ENCODE peak calls at places on chromosomes 1 and 21, in four cellular contexts. G is tibial nerve, V is uterus, S is transverse colon. O is an unnamed sample.

GRCh38 chr1:169507413-169507812 is 21.7 kb upstream of the SLC19A2 start:
- DNase-seq in V (no peak), S (no peak), G (no peak), O (no peak)

GRCh38 chr1:113133038-113133437 is 60.0 kb downstream of the LRIG2 start:
- DNase-seq in V (no peak), S (no peak), G (no peak), O (no peak)

GRCh38 chr1:75092141-75092540 is 42.0 kb upstream of the LHX8 start:
- DNase-seq in S (no peak), G (no peak), V (no peak), O (no peak)

GRCh38 chr1:31734582-31735107 is 29.5 kb downstream of the ADGRB2 start:
- DNase-seq in S (no peak), G (no peak), V (no peak), O (no peak)

GRCh38 chr1:176559474-176560390 is 96.8 kb downstream of the PAPPA2 start:
- DNase-seq in S (peak; percentile 21), G (peak; percentile 17), V (peak; percentile 46), O (no peak)

GRCh38 chr1:42938596-42939184 is 20.0 kb downstream of the SLC2A1 start:
- DNase-seq in V (no peak), S (no peak), G (no peak), O (peak; percentile 41)

GRCh38 chr1:45282346-45282745 is 44.3 kb upstream of the HPDL start:
- DNase-seq in V (no peak), S (no peak), G (no peak), O (no peak)

GRCh38 chr21:45102391-45102932 is 28.1 kb downstream of the ADARB1 start:
- DNase-seq in S (peak; percentile 35), V (no peak), G (no peak), O (no peak)

GRCh38 chr1:78275456-78275855 is 215.3 kb upstream of the PTGFR start:
- DNase-seq in G (no peak), V (no peak), S (no peak), O (no peak)

GRCh38 chr1:166189126-166189525 is 22.3 kb upstream of the FAM78B start:
- DNase-seq in S (no peak), V (no peak), G (no peak), O (no peak)

GRCh38 chr1:183443025-183443424 is 24.8 kb upstream of the NMNAT2 start:
- DNase-seq in V (no peak), G (no peak), S (no peak), O (no peak)

GRCh38 chr1:54937469-54937868 is 43.0 kb upstream of the TMEM61 start:
- DNase-seq in V (no peak), S (no peak), G (no peak), O (no peak)

GRCh38 chr1:219173758-219174671 is at the start of gene LYPLAL1:
- DNase-seq in G (peak; percentile 77), V (peak; percentile 92), S (peak; percentile 91), O (peak; percentile 83)

GRCh38 chr1:147723691-147724323 is 36.6 kb downstream of the GJA5 start:
- DNase-seq in S (peak; percentile 14), V (peak; percentile 41), G (no peak), O (no peak)

GRCh38 chr1:66557157-66557556 is 23.2 kb downstream of the SGIP1 start:
- DNase-seq in S (no peak), V (no peak), G (no peak), O (no peak)

GRCh38 chr1:23585321-23586022 is 26.2 kb upstream of the ID3 start:
- DNase-seq in G (no peak), V (peak; percentile 39), S (no peak), O (no peak)

GRCh38 chr1:201636581-201636980 is 97.7 kb downstream of the NAV1 start:
- DNase-seq in S (no peak), V (no peak), G (no peak), O (no peak)

GRCh38 chr21:38349111-38349746 is 92.4 kb downstream of the KCNJ15 start:
- DNase-seq in S (no peak), V (no peak), G (no peak), O (no peak)

GRCh38 chr21:45080639-45081414 is 6.4 kb downstream of the ADARB1 start:
- DNase-seq in G (no peak), S (no peak), V (peak; percentile 62), O (peak; percentile 53)

GRCh38 chr1:8663915-8664331 is 153.5 kb downstream of the RERE start:
- DNase-seq in G (no peak), S (peak; percentile 28), V (peak; percentile 28), O (peak; percentile 42)

GRCh38 chr1:5770981-5771765 is 221.1 kb downstream of the NPHP4 start:
- DNase-seq in G (no peak), V (no peak), S (no peak), O (no peak)

GRCh38 chr1:46613661-46614603 is 2.7 kb downstream of the MOB3C start:
- DNase-seq in G (peak; percentile 87), S (peak; percentile 81), V (peak; percentile 91), O (peak; percentile 50)

GRCh38 chr21:38661296-38662223 is 144.2 kb upstream of the ETS2 start:
- DNase-seq in V (peak; percentile 31), S (peak; percentile 27), G (no peak), O (no peak)

GRCh38 chr1:54124472-54124871 is 28.3 kb downstream of the CDCP2 start:
- DNase-seq in V (no peak), G (no peak), S (peak; percentile 56), O (peak; percentile 68)

GRCh38 chr1:18229620-18230019 is 122.0 kb downstream of the IGSF21 start:
- DNase-seq in V (no peak), G (no peak), S (no peak), O (no peak)

GRCh38 chr1:175034775-175035174 is 11.6 kb upstream of the MRPS14 start:
- DNase-seq in S (no peak), G (no peak), V (no peak), O (no peak)

GRCh38 chr1:204337583-204337982 is 22.1 kb downstream of the PLEKHA6 start:
- DNase-seq in G (no peak), S (peak; percentile 50), V (no peak), O (no peak)

GRCh38 chr1:248821101-248821500 is 4.6 kb downstream of the SH3BP5L start:
- DNase-seq in V (no peak), G (no peak), S (no peak), O (peak; percentile 18)

DNA sequence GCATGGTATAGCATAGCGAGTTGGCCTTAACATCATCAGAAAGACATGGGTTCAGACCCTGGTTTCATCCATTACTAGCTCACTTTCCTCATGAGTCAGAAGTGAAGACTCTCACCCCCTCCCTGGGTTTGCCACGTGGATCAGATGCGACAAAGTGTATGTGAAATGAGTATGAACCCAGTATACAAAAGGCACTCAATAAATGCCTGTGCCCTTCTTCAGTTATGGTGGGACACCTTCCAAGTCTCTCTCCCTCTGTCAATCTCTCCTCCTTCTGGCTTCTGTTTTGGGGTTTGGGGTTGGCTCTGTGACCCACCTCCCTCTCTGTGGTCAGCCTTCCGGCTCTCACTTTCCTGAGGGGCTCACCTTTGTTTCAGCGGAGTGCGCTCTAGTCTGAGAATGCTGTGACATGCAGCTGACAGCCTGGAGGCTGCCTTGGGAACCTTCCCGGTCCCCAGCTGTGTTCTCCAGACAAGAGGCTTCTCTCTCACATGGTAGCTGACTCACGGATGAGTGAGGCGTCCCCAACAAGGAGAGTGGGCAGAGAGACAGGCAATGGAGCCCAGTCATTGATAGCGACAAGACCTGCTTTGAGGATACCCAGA is 155.0 kb upstream of the EDN2 start:
- DNase-seq in S (no peak), G (no peak), V (no peak), O (no peak)
- TF ChIP-seq POLR2A in S (no peak), G (no peak), V (no peak), O (no peak)

DNA sequence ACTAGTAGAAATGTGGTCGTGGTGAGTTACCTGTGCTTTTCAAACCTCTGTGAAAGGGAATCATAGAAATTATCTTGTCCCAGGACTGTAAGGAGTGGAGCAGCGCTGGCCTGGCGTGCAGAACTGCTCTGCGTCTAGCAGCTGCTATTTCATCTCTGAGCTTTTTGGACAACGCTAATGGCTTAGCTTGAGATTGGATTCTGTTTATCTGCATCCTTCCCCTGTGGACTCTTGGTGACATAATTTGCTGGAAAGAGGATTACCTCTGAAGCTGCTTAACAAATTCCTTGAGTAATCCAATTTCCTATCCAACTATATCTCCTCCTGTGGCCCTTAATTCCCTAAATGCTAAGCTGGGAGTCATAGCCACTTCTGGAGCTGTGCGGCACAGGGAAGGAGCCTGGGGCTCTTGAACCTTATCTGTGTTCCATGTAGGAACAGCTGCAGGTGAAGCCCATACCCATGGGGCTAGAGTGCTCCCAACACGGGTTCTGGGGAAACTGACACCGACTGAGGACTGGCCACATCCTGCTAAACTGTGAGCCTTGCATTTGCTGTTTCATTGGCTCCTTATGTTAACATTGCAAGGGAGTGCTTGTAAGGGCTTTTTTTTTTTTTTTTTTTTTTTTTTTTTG is 43.2 kb downstream of the IL6R start:
- DNase-seq in G (no peak), S (no peak), V (no peak), O (no peak)
- H3K27me3 ChIP-seq in G (no peaks in the 10 kb centered on the region), S (no peaks in the 10 kb centered on the region), V (no peaks in the 10 kb centered on the region), O (no peaks in the 10 kb centered on the region)

DNA sequence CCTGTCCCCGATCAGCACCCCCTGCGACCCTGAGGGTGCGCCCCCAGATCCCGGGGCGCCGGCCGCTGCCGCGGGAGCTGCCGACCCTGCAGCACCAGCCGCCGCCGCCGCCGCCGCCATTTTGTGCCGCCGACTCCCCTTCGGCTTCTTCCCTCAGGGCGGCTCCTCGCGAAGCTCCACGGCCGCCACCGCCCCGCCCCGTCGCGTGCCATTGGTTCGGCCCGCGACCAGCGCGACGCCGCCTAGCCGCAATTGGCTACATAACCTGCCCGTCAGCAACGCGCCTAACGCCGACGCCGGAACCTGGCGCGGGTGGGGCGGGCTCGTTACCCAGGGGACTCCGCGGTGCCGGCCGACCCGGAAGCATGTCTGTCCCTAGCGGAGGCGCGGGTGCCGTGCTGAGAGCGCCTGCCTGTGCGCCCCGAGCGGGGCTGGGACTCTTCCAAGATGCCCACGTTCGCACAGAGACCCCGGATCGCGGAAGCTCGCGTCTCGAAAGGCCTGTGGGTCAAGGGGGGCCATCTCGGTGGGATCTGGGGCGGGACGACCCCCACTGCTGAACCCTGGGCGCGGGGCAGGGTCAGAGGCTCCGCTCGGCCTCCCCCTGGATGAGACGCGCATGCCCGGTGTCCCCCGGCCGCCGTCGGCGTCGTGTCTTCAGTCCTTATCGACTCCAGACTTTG is at the start of gene CCNL2:
- DNase-seq in V (peak; percentile 99), G (peak; percentile 96), S (peak; percentile 99), O (peak; percentile 100)
- TF ChIP-seq POLR2A in V (peak; percentile 59), G (no peak), S (peak; percentile 74), O (peak; percentile 78)

DNA sequence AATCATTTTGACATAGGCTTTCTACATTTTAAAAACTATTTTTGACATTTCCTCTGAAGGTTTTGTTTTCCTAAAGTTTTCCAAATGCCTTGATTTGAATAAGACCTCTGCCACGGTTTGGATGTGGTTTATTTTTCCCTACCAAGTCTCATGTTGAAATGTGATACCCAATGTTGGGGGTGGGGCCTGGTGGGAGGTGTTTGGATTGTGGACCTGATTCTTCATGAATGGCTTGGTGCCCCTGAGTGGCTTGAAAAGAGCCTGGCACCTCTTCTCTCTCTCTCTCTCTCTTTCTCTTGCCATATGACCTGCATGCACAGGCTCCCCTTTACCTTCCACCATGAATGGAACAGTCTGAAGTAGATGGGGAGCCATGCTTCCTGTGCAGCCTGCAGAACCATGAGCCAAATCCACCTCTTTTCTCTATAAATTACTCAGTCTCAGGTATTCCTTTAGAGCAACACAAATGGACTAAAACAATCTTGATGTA is 14.8 kb downstream of the MMEL1 start:
- DNase-seq in G (no peak), V (no peak), S (no peak), O (no peak)
- H3K27me3 ChIP-seq in G (no peaks in the 10 kb centered on the region), V (peaks cover 5% of the 10 kb centered on the region), S (peaks cover 25% of the 10 kb centered on the region), O (no peaks in the 10 kb centered on the region)

O was measured in Peyer's patch.